ENCODE peak calls at places on chromosomes 7 and 10, in eight cellular contexts. R is EH; F is dorsolateral prefrontal cortex; I is H4; G is globus pallidus; H is right atrium auricular region; V is activated T-cell treated with anti-CD3 and anti-CD28 coated beads, Interleukin-2, amount 50 U/mL, for 4 hours; B is endothelial cell. Y is an unnamed sample.
A peak's percentile ranks its signal among the peaks of the same experiment; 100 is the strongest.

GRCh38 chr10:58642283-58642682 is 129.6 kb downstream of the BICC1 start:
- DNase-seq in R (peak; percentile 83), F (no peak), I (peak; percentile 23), G (no peak), H (no peak), V (no peak), B (no peak), Y (no peak)

GRCh38 chr7:24477807-24478655 is 95.2 kb upstream of the PALS2 start:
- DNase-seq in R (peak; percentile 81), F (no peak), I (peak; percentile 98), G (peak; percentile 8), H (peak; percentile 72), V (no peak), B (no peak), Y (no peak)

GRCh38 chr10:13973742-13974141 is 357.0 kb downstream of the FRMD4A start:
- DNase-seq in R (peak; percentile 82), F (no peak), I (no peak), G (no peak), H (no peak), V (no peak), B (no peak), Y (no peak)

GRCh38 chr7:107446531-107446930 is 23.3 kb upstream of the GPR22 start:
- DNase-seq in R (peak; percentile 61), F (no peak), I (no peak), G (no peak), H (no peak), V (no peak), B (no peak), Y (no peak)

GRCh38 chr10:11548065-11548762 is 63.2 kb downstream of the USP6NL start:
- DNase-seq in R (no peak), F (no peak), I (no peak), G (no peak), H (no peak), V (no peak), B (no peak), Y (no peak)

GRCh38 chr7:27198138-27198841 is 1.6 kb downstream of the HOXA13 start:
- DNase-seq in R (peak; percentile 37), F (peak; percentile 12), I (no peak), G (no peak), H (no peak), V (no peak), B (no peak), Y (no peak)

GRCh38 chr7:117004899-117005298 is 51.6 kb downstream of the ST7 start:
- DNase-seq in R (peak; percentile 32), F (no peak), I (no peak), G (no peak), H (no peak), V (no peak), B (no peak), Y (no peak)

GRCh38 chr10:48209246-48209645 is 65.2 kb downstream of the FRMPD2 start:
- DNase-seq in R (peak; percentile 22), F (no peak), I (no peak), G (no peak), H (no peak), V (no peak), B (no peak), Y (no peak)

GRCh38 chr10:48614481-48615383 is 9.9 kb upstream of the ARHGAP22 start:
- DNase-seq in R (peak; percentile 63), F (no peak), I (no peak), G (no peak), H (no peak), V (no peak), B (no peak), Y (peak; percentile 20)

GRCh38 chr7:150668977-150669376 is 16.5 kb upstream of the GIMAP2 start:
- DNase-seq in R (no peak), F (no peak), I (no peak), G (no peak), H (no peak), V (no peak), B (no peak), Y (no peak)

GRCh38 chr7:43648725-43649406 is 66.0 kb downstream of the STK17A start:
- DNase-seq in R (peak; percentile 87), F (no peak), I (peak; percentile 100), G (peak; percentile 53), H (no peak), V (peak; percentile 47), B (no peak), Y (no peak)

GRCh38 chr10:93406367-93407145 is 75.6 kb downstream of the MYOF start:
- DNase-seq in R (peak; percentile 83), F (no peak), I (no peak), G (no peak), H (no peak), V (no peak), B (no peak), Y (no peak)

GRCh38 chr10:110358869-110359629 is 54.3 kb upstream of the SMNDC1 start:
- DNase-seq in R (peak; percentile 26), F (no peak), I (no peak), G (no peak), H (no peak), V (no peak), B (no peak), Y (no peak)

GRCh38 chr7:155988421-155988820 is 176.2 kb upstream of the SHH start:
- DNase-seq in R (no peak), F (no peak), I (no peak), G (no peak), H (peak; percentile 13), V (no peak), B (no peak), Y (no peak)

Y was measured in vagina.